ENCODE peak calls at places on chromosomes 12 and 14, in nine cellular contexts. One of them, this sample, is unnamed.
A peak's percentile ranks its signal among the peaks of the same experiment; 100 is the strongest.

GRCh38 chr12:42912367-42912766 is 322.8 kb upstream of the PRICKLE1 start:
- DNase-seq in K562: no peak
- DNase-seq in IMR-90: no peak
- DNase-seq in HCT116: no peak
- DNase-seq in GM23248: no peak
- DNase-seq in PC-3: no peak
- DNase-seq in fibroblast of lung: no peak
- DNase-seq in H9: no peak
- DNase-seq in mesenchymal stem cell: no peak
- DNase-seq in this sample: peak; percentile 5

GRCh38 chr14:101980700-101981099 is 16.3 kb downstream of the DYNC1H1 start:
- DNase-seq in HCT116: peak; percentile 73
- DNase-seq in fibroblast of lung: peak; percentile 97
- DNase-seq in K562: no peak
- DNase-seq in GM23248: peak; percentile 99
- DNase-seq in mesenchymal stem cell: peak; percentile 89
- DNase-seq in IMR-90: peak; percentile 99
- DNase-seq in PC-3: peak; percentile 98
- DNase-seq in H9: no peak
- DNase-seq in this sample: peak; percentile 98

GRCh38 chr12:55499810-55500252 is 7.7 kb downstream of the OR6C68 start:
- DNase-seq in GM23248: no peak
- DNase-seq in IMR-90: no peak
- DNase-seq in mesenchymal stem cell: no peak
- DNase-seq in K562: no peak
- DNase-seq in H9: no peak
- DNase-seq in PC-3: no peak
- DNase-seq in fibroblast of lung: no peak
- DNase-seq in HCT116: no peak
- DNase-seq in this sample: no peak

GRCh38 chr12:7142057-7142644 is 12.0 kb downstream of the CLSTN3 start:
- DNase-seq in GM23248: peak; percentile 75
- DNase-seq in mesenchymal stem cell: peak; percentile 59
- DNase-seq in K562: peak; percentile 59
- DNase-seq in IMR-90: peak; percentile 39
- DNase-seq in fibroblast of lung: peak; percentile 45
- DNase-seq in PC-3: peak; percentile 58
- DNase-seq in H9: peak; percentile 81
- DNase-seq in HCT116: no peak
- DNase-seq in this sample: peak; percentile 71

GRCh38 chr14:83207550-83207949 is 1673.9 kb upstream of the SEL1L start:
- DNase-seq in PC-3: no peak
- DNase-seq in mesenchymal stem cell: no peak
- DNase-seq in K562: no peak
- DNase-seq in HCT116: no peak
- DNase-seq in IMR-90: no peak
- DNase-seq in H9: no peak
- DNase-seq in fibroblast of lung: no peak
- DNase-seq in GM23248: no peak
- DNase-seq in this sample: no peak

GRCh38 chr12:119803391-119803791 is 73.7 kb downstream of the CIT start:
- DNase-seq in K562: no peak
- DNase-seq in mesenchymal stem cell: peak; percentile 50
- DNase-seq in HCT116: no peak
- DNase-seq in H9: peak; percentile 80
- DNase-seq in GM23248: peak; percentile 80
- DNase-seq in fibroblast of lung: peak; percentile 77
- DNase-seq in PC-3: no peak
- DNase-seq in IMR-90: peak; percentile 42
- DNase-seq in this sample: peak; percentile 66

GRCh38 chr12:11853126-11853525 is 203.7 kb downstream of the ETV6 start:
- DNase-seq in K562: no peak
- DNase-seq in HCT116: no peak
- DNase-seq in H9: no peak
- DNase-seq in PC-3: no peak
- DNase-seq in fibroblast of lung: no peak
- DNase-seq in GM23248: no peak
- DNase-seq in IMR-90: no peak
- DNase-seq in mesenchymal stem cell: no peak
- DNase-seq in this sample: no peak

GRCh38 chr14:100878271-100879146 is 25.0 kb downstream of the RTL1 start:
- DNase-seq in HCT116: no peak
- DNase-seq in fibroblast of lung: no peak
- DNase-seq in IMR-90: no peak
- DNase-seq in GM23248: no peak
- DNase-seq in PC-3: no peak
- DNase-seq in K562: no peak
- DNase-seq in mesenchymal stem cell: no peak
- DNase-seq in H9: no peak
- DNase-seq in this sample: no peak

GRCh38 chr12:125983784-125984510 is 918.7 kb downstream of the AACS start:
- DNase-seq in HCT116: no peak
- DNase-seq in PC-3: no peak
- DNase-seq in mesenchymal stem cell: no peak
- DNase-seq in GM23248: no peak
- DNase-seq in K562: no peak
- DNase-seq in H9: peak; percentile 94
- DNase-seq in IMR-90: no peak
- DNase-seq in fibroblast of lung: no peak
- DNase-seq in this sample: no peak

GRCh38 chr14:61472801-61473376 is 151.5 kb downstream of the PRKCH start:
- DNase-seq in HCT116: no peak
- DNase-seq in IMR-90: peak; percentile 24
- DNase-seq in GM23248: peak; percentile 24
- DNase-seq in fibroblast of lung: peak; percentile 55
- DNase-seq in H9: no peak
- DNase-seq in K562: no peak
- DNase-seq in PC-3: no peak
- DNase-seq in mesenchymal stem cell: peak; percentile 50
- DNase-seq in this sample: no peak

GRCh38 chr12:15962760-15963159 is 51.6 kb downstream of the DERA start:
- DNase-seq in IMR-90: peak; percentile 12
- DNase-seq in fibroblast of lung: no peak
- DNase-seq in GM23248: peak; percentile 15
- DNase-seq in HCT116: no peak
- DNase-seq in mesenchymal stem cell: no peak
- DNase-seq in K562: no peak
- DNase-seq in PC-3: peak; percentile 77
- DNase-seq in H9: no peak
- DNase-seq in this sample: no peak

GRCh38 chr12:31393004-31393550 is 67.1 kb upstream of the SINHCAF start:
- DNase-seq in IMR-90: no peak
- DNase-seq in mesenchymal stem cell: no peak
- DNase-seq in K562: no peak
- DNase-seq in HCT116: no peak
- DNase-seq in PC-3: no peak
- DNase-seq in GM23248: no peak
- DNase-seq in H9: no peak
- DNase-seq in fibroblast of lung: no peak
- DNase-seq in this sample: no peak

GRCh38 chr12:51351913-51352532 is 5.5 kb upstream of the CELA1 start:
- DNase-seq in PC-3: peak; percentile 53
- DNase-seq in fibroblast of lung: peak; percentile 60
- DNase-seq in mesenchymal stem cell: peak; percentile 55
- DNase-seq in K562: peak; percentile 64
- DNase-seq in IMR-90: peak; percentile 66
- DNase-seq in H9: peak; percentile 91
- DNase-seq in GM23248: peak; percentile 79
- DNase-seq in HCT116: peak; percentile 27
- DNase-seq in this sample: peak; percentile 72

GRCh38 chr12:30296486-30296885 is 399.2 kb downstream of the IPO8 start:
- DNase-seq in GM23248: no peak
- DNase-seq in H9: no peak
- DNase-seq in HCT116: no peak
- DNase-seq in K562: no peak
- DNase-seq in PC-3: no peak
- DNase-seq in mesenchymal stem cell: no peak
- DNase-seq in IMR-90: no peak
- DNase-seq in fibroblast of lung: no peak
- DNase-seq in this sample: no peak

GRCh38 chr12:67720383-67720856 is 71.9 kb downstream of the DYRK2 start:
- DNase-seq in IMR-90: peak; percentile 76
- DNase-seq in K562: no peak
- DNase-seq in HCT116: no peak
- DNase-seq in fibroblast of lung: peak; percentile 69
- DNase-seq in H9: no peak
- DNase-seq in PC-3: peak; percentile 78
- DNase-seq in GM23248: peak; percentile 35
- DNase-seq in mesenchymal stem cell: peak; percentile 89
- DNase-seq in this sample: no peak

DNA sequence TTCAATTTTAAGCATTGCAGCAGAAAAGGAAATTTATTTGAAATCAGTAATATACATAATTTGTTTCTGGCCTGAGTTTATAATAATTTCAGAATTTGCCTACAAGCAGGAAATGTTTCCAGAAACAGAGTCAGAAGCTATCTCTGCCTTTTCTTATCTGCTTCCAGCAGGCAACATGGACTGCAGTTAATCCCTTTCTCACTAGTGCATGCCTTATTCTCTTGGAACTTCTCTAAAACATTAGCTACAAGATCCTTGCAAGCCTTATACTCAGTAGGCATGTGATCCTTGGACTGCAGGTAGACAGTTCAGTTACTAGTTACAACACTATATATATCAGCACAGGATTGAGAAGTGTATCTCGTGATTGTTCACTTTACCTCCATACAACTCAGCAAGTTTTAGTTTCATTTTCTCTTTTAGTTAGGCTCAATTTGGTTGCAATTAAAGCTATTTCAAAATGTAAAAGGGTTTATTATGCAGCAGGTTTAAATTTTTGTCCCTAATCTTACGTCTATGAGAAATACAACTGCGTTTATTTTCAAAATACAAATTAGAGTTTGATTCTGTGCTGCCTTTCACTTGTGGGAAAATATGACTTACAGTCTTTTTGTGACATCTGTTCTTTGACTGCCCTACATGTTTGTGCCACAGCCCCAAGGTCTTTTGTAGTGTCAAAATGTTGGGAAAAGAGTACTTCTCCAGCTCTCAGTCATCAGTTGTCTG is 709.1 kb upstream of the FOXG1 start:
- DNase-seq in PC-3: no peak
- DNase-seq in mesenchymal stem cell: no peak
- DNase-seq in IMR-90: no peak
- DNase-seq in K562: no peak
- DNase-seq in GM23248: no peak
- DNase-seq in H9: no peak
- DNase-seq in HCT116: no peak
- DNase-seq in fibroblast of lung: no peak
- DNase-seq in this sample: peak; percentile 16
- H3K9ac ChIP-seq in PC-3: peak overlapping the region; percentile 5
- H3K9ac ChIP-seq in mesenchymal stem cell: peak overlapping the region; percentile 62
- H3K9ac ChIP-seq in IMR-90: no peak overlapping the region
- H3K9ac ChIP-seq in K562: no peak overlapping the region
- H3K9ac ChIP-seq in GM23248: no peak overlapping the region
- H3K9ac ChIP-seq in H9: no peak overlapping the region
- H3K9ac ChIP-seq in HCT116: no peak overlapping the region
- H3K9ac ChIP-seq in fibroblast of lung: no peak overlapping the region
- H3K9ac ChIP-seq in this sample: peak overlapping the region; percentile 30

GRCh38 chr12:56682323-56682722 is 5.8 kb downstream of the PTGES3 start:
- DNase-seq in K562: no peak
- DNase-seq in mesenchymal stem cell: no peak
- DNase-seq in GM23248: no peak
- DNase-seq in HCT116: no peak
- DNase-seq in PC-3: no peak
- DNase-seq in H9: peak; percentile 23
- DNase-seq in IMR-90: no peak
- DNase-seq in fibroblast of lung: no peak
- DNase-seq in this sample: no peak
- H3K9ac ChIP-seq in K562: peak overlapping the region; percentile 92
- H3K9ac ChIP-seq in mesenchymal stem cell: no peak overlapping the region
- H3K9ac ChIP-seq in GM23248: no peak overlapping the region
- H3K9ac ChIP-seq in HCT116: no peak overlapping the region
- H3K9ac ChIP-seq in PC-3: no peak overlapping the region
- H3K9ac ChIP-seq in H9: no peak overlapping the region
- H3K9ac ChIP-seq in IMR-90: no peak overlapping the region
- H3K9ac ChIP-seq in fibroblast of lung: no peak overlapping the region
- H3K9ac ChIP-seq in this sample: no peak overlapping the region

DNA sequence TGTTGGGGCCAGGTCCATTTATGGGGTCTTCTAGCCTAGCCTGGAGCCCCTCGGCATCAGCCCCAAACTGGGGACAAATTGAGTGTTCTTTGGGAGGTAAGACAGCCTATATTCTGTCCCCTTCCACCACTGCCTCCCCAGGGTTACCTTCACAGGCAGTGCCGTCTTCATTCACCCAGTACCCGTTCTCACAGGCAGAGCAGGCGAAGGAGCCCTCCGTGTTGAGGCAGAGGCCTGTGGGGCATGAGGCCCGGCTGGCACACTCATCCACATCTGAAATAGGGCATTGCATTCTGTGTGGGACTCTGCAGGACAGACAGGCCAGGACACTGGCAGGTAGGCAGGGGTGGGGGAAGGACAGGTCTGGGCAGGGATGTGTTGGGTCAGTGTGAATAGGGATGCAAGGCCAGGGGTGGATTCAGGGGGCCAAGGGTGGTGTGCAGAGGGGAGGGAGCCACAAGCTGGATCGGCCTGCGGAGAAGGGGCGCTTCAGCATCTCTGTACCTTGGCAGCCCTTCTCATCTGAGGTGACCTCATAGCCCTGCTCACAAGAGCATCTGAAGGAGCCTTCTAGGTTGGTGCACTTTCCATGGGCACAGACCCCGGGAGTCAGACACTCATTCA is 16.1 kb downstream of the ISCA2 start:
- DNase-seq in HCT116: no peak
- DNase-seq in mesenchymal stem cell: no peak
- DNase-seq in PC-3: no peak
- DNase-seq in GM23248: no peak
- DNase-seq in IMR-90: no peak
- DNase-seq in H9: peak; percentile 23
- DNase-seq in fibroblast of lung: no peak
- DNase-seq in K562: no peak
- DNase-seq in this sample: no peak
- H3K9ac ChIP-seq in HCT116: no peak overlapping the region
- H3K9ac ChIP-seq in mesenchymal stem cell: no peak overlapping the region
- H3K9ac ChIP-seq in PC-3: peak overlapping the region; percentile 71
- H3K9ac ChIP-seq in GM23248: peak overlapping the region; percentile 84
- H3K9ac ChIP-seq in IMR-90: no peak overlapping the region
- H3K9ac ChIP-seq in H9: no peak overlapping the region
- H3K9ac ChIP-seq in fibroblast of lung: no peak overlapping the region
- H3K9ac ChIP-seq in K562: no peak overlapping the region
- H3K9ac ChIP-seq in this sample: no peak overlapping the region

GRCh38 chr14:45680531-45680930 is 427.5 kb upstream of the MIS18BP1 start:
- DNase-seq in HCT116: no peak
- DNase-seq in PC-3: peak; percentile 11
- DNase-seq in fibroblast of lung: no peak
- DNase-seq in GM23248: no peak
- DNase-seq in IMR-90: no peak
- DNase-seq in mesenchymal stem cell: no peak
- DNase-seq in K562: no peak
- DNase-seq in H9: no peak
- DNase-seq in this sample: no peak
- H3K9ac ChIP-seq in HCT116: no peak overlapping the region
- H3K9ac ChIP-seq in PC-3: no peak overlapping the region
- H3K9ac ChIP-seq in fibroblast of lung: no peak overlapping the region
- H3K9ac ChIP-seq in GM23248: no peak overlapping the region
- H3K9ac ChIP-seq in IMR-90: no peak overlapping the region
- H3K9ac ChIP-seq in mesenchymal stem cell: no peak overlapping the region
- H3K9ac ChIP-seq in K562: no peak overlapping the region
- H3K9ac ChIP-seq in H9: no peak overlapping the region
- H3K9ac ChIP-seq in this sample: peak overlapping the region; percentile 54